ENCODE peak calls at places on chromosome 4, in five cellular contexts. D is GM04504, R is amniotic stem cell, K is nephron progenitor cell, E is NCI-H446. H is an unnamed sample.

GRCh38 chr4:174120446-174121142 is 162.9 kb downstream of the FBXO8 start:
- DNase-seq in D (peak), R (peak), K (peak), E (peak), H (peak)

GRCh38 chr4:53039741-53040458 is 177.8 kb downstream of the RASL11B start:
- DNase-seq in D (no peak), R (no peak), K (no peak), E (no peak), H (peak)

GRCh38 chr4:76535603-76536380 is 100.8 kb downstream of the SHROOM3 start:
- DNase-seq in D (peak), R (no peak), K (no peak), E (no peak), H (no peak)

GRCh38 chr4:26687728-26688127 is 103.8 kb downstream of the TBC1D19 start:
- DNase-seq in D (peak), R (peak), K (no peak), E (no peak), H (no peak)

GRCh38 chr4:186144596-186145569 is 40.4 kb downstream of the FAM149A start:
- DNase-seq in D (no peak), R (peak), K (peak), E (no peak), H (peak)

GRCh38 chr4:160194716-160195115 is 1091.8 kb downstream of the RAPGEF2 start:
- DNase-seq in D (no peak), R (no peak), K (no peak), E (no peak), H (no peak)

GRCh38 chr4:184587746-184588145 is 61.5 kb downstream of the CASP3 start:
- DNase-seq in D (no peak), R (no peak), K (no peak), E (no peak), H (no peak)

GRCh38 chr4:139669859-139670258 is 4.2 kb downstream of the MGST2 start:
- DNase-seq in D (no peak), R (no peak), K (no peak), E (no peak), H (no peak)

GRCh38 chr4:42712854-42713253 is 55.9 kb upstream of the ATP8A1 start:
- DNase-seq in D (no peak), R (no peak), K (no peak), E (no peak), H (peak)

GRCh38 chr4:17128268-17128667 is 229.8 kb upstream of the LDB2 start:
- DNase-seq in D (peak), R (no peak), K (no peak), E (no peak), H (no peak)

GRCh38 chr4:3582091-3582475 is 49.9 kb upstream of the LRPAP1 start:
- DNase-seq in D (no peak), R (no peak), K (no peak), E (no peak), H (no peak)

GRCh38 chr4:9898596-9899345 is 117.3 kb downstream of the DRD5 start:
- DNase-seq in D (no peak), R (no peak), K (peak), E (no peak), H (no peak)

GRCh38 chr4:9825049-9825448 is 43.6 kb downstream of the DRD5 start:
- DNase-seq in D (no peak), R (no peak), K (no peak), E (no peak), H (no peak)

GRCh38 chr4:188383180-188383579 is 243.9 kb downstream of the TRIML1 start:
- DNase-seq in D (no peak), R (no peak), K (no peak), E (no peak), H (no peak)

GRCh38 chr4:140858897-140859296 is 102.7 kb upstream of the TBC1D9 start:
- DNase-seq in D (no peak), R (no peak), K (no peak), E (no peak), H (no peak)

GRCh38 chr4:26953361-26953760 is 92.7 kb downstream of the STIM2 start:
- DNase-seq in D (no peak), R (no peak), K (no peak), E (no peak), H (no peak)

GRCh38 chr4:120760047-120760446 is 162.5 kb downstream of the PRDM5 start:
- DNase-seq in D (no peak), R (no peak), K (no peak), E (no peak), H (no peak)

GRCh38 chr4:31545755-31546154 is 825.6 kb downstream of the PCDH7 start:
- DNase-seq in D (no peak), R (no peak), K (no peak), E (no peak), H (no peak)

GRCh38 chr4:106601519-106601918 is 232.9 kb upstream of the GIMD1 start:
- DNase-seq in D (no peak), R (no peak), K (no peak), E (no peak), H (no peak)

GRCh38 chr4:159191989-159192388 is 89.1 kb downstream of the RAPGEF2 start:
- DNase-seq in D (peak), R (peak), K (no peak), E (no peak), H (no peak)

GRCh38 chr4:151917145-151917775 is 156.5 kb upstream of the GATB start:
- DNase-seq in D (no peak), R (no peak), K (no peak), E (no peak), H (no peak)

GRCh38 chr4:6763330-6763851 is 19.1 kb upstream of the KIAA0232 start:
- DNase-seq in D (no peak), R (no peak), K (no peak), E (no peak), H (no peak)

GRCh38 chr4:159071969-159072765 is 30.7 kb upstream of the RAPGEF2 start:
- DNase-seq in D (no peak), R (no peak), K (no peak), E (no peak), H (no peak)

GRCh38 chr4:1347410-1347864 is 429 bp downstream of the UVSSA start:
- DNase-seq in D (peak), R (no peak), K (no peak), E (peak), H (peak)

GRCh38 chr4:140162596-140162995 is 8.6 kb upstream of the MAML3 start:
- DNase-seq in D (no peak), R (no peak), K (no peak), E (no peak), H (no peak)

GRCh38 chr4:150972592-150972991 is 42.5 kb downstream of the LRBA start:
- DNase-seq in D (no peak), R (no peak), K (no peak), E (no peak), H (no peak)

GRCh38 chr4:8495803-8496202 is 55.2 kb downstream of the TRMT44 start:
- DNase-seq in D (no peak), R (no peak), K (no peak), E (no peak), H (peak)

GRCh38 chr4:138308421-138308820 is 66.3 kb upstream of the SLC7A11 start:
- DNase-seq in D (no peak), R (peak), K (no peak), E (no peak), H (no peak)

GRCh38 chr4:52743444-52744019 is 7.7 kb downstream of the ERVMER34-1 start:
- DNase-seq in D (no peak), R (no peak), K (no peak), E (no peak), H (no peak)

GRCh38 chr4:82044141-82044993 is 329.4 kb downstream of the HNRNPD start:
- DNase-seq in D (no peak), R (no peak), K (peak), E (no peak), H (peak)